ENCODE peak calls at places on chromosomes 7 and 10, in six cellular contexts. One of them, this sample, is unnamed.

GRCh38 chr10:23499317-23499716 is 60.4 kb downstream of the OTUD1 start:
- DNase-seq in ovary: no peak
- DNase-seq in upper lobe of left lung: no peak
- DNase-seq in IMR-90: no peak
- DNase-seq in body of pancreas: peak; percentile 8
- DNase-seq in uterus: no peak
- DNase-seq in this sample: peak; percentile 21

GRCh38 chr7:152735443-152736004 is 24.0 kb upstream of the ACTR3B start:
- DNase-seq in IMR-90: peak; percentile 11
- DNase-seq in body of pancreas: no peak
- DNase-seq in uterus: no peak
- DNase-seq in ovary: no peak
- DNase-seq in upper lobe of left lung: no peak
- DNase-seq in this sample: no peak

GRCh38 chr10:86085136-86085535 is 281.5 kb downstream of the GRID1 start:
- DNase-seq in body of pancreas: no peak
- DNase-seq in ovary: no peak
- DNase-seq in upper lobe of left lung: no peak
- DNase-seq in uterus: no peak
- DNase-seq in IMR-90: no peak
- DNase-seq in this sample: peak; percentile 60

GRCh38 chr10:5557799-5558771 is 33.3 kb downstream of the CALML3 start:
- DNase-seq in IMR-90: no peak
- DNase-seq in upper lobe of left lung: peak; percentile 15
- DNase-seq in ovary: peak; percentile 34
- DNase-seq in uterus: peak; percentile 12
- DNase-seq in body of pancreas: no peak
- DNase-seq in this sample: no peak

GRCh38 chr10:35565602-35566061 is 39.5 kb upstream of the GJD4 start:
- DNase-seq in uterus: no peak
- DNase-seq in upper lobe of left lung: no peak
- DNase-seq in body of pancreas: no peak
- DNase-seq in ovary: no peak
- DNase-seq in IMR-90: peak; percentile 71
- DNase-seq in this sample: no peak

GRCh38 chr10:125201791-125202622 is 41.6 kb upstream of the CTBP2 start:
- DNase-seq in upper lobe of left lung: no peak
- DNase-seq in body of pancreas: no peak
- DNase-seq in IMR-90: no peak
- DNase-seq in uterus: no peak
- DNase-seq in ovary: no peak
- DNase-seq in this sample: no peak

GRCh38 chr10:102300289-102300843 is 55.0 kb downstream of the GBF1 start:
- DNase-seq in IMR-90: peak; percentile 91
- DNase-seq in body of pancreas: no peak
- DNase-seq in uterus: no peak
- DNase-seq in ovary: no peak
- DNase-seq in upper lobe of left lung: no peak
- DNase-seq in this sample: no peak

GRCh38 chr10:100575781-100576635 is 40.3 kb downstream of the HIF1AN start:
- DNase-seq in uterus: no peak
- DNase-seq in upper lobe of left lung: no peak
- DNase-seq in ovary: no peak
- DNase-seq in IMR-90: no peak
- DNase-seq in body of pancreas: no peak
- DNase-seq in this sample: no peak

GRCh38 chr10:62632071-62632809 is 172.3 kb upstream of the ADO start:
- DNase-seq in ovary: no peak
- DNase-seq in IMR-90: no peak
- DNase-seq in upper lobe of left lung: peak; percentile 66
- DNase-seq in uterus: no peak
- DNase-seq in body of pancreas: peak; percentile 61
- DNase-seq in this sample: no peak

GRCh38 chr10:131900350-131901152 is at the start of gene PPP2R2D:
- DNase-seq in body of pancreas: peak; percentile 97
- DNase-seq in uterus: peak; percentile 93
- DNase-seq in ovary: peak; percentile 96
- DNase-seq in upper lobe of left lung: peak; percentile 96
- DNase-seq in IMR-90: peak; percentile 83
- DNase-seq in this sample: peak; percentile 99
- TF ChIP-seq POLR2A in body of pancreas: peak; percentile 84
- TF ChIP-seq POLR2A in uterus: peak; percentile 38
- TF ChIP-seq POLR2A in ovary: peak; percentile 50
- TF ChIP-seq POLR2A in upper lobe of left lung: peak; percentile 75
- TF ChIP-seq POLR2A in IMR-90: no peak
- TF ChIP-seq POLR2A in this sample: no peak

DNA sequence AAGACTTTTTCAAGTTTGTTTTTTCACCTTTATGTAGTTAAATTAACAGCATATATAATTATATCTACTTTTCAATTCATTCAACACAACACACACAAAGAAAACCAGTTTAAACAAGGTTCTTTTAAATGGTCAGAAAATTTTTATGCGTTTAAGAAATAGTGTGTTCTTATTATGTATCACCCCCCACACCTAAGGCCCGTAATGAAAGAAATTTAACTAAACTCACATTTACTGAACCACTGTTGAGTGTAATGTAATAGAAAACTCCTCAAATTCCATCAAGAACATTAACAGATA is 19.0 kb upstream of the ITGB8 start:
- DNase-seq in body of pancreas: no peak
- DNase-seq in upper lobe of left lung: no peak
- DNase-seq in IMR-90: no peak
- DNase-seq in uterus: no peak
- DNase-seq in ovary: no peak
- DNase-seq in this sample: no peak
- TF ChIP-seq CTCF in body of pancreas: no peak
- TF ChIP-seq CTCF in upper lobe of left lung: no peak
- TF ChIP-seq CTCF in IMR-90: no peak
- TF ChIP-seq CTCF in uterus: no peak
- TF ChIP-seq CTCF in ovary: no peak
- TF ChIP-seq CTCF in this sample: no peak

GRCh38 chr10:8052344-8052969 is 2.0 kb upstream of the GATA3 start:
- DNase-seq in uterus: no peak
- DNase-seq in IMR-90: no peak
- DNase-seq in upper lobe of left lung: no peak
- DNase-seq in ovary: no peak
- DNase-seq in body of pancreas: no peak
- DNase-seq in this sample: peak; percentile 81
- H3K4me3 ChIP-seq in uterus: no peak overlapping the region
- H3K4me3 ChIP-seq in IMR-90: no peak overlapping the region
- H3K4me3 ChIP-seq in upper lobe of left lung: no peak overlapping the region
- H3K4me3 ChIP-seq in ovary: no peak overlapping the region
- H3K4me3 ChIP-seq in body of pancreas: no peak overlapping the region
- H3K4me3 ChIP-seq in this sample: no peak overlapping the region

GRCh38 chr7:28083159-28083997 is 97.2 kb downstream of the JAZF1 start:
- DNase-seq in upper lobe of left lung: peak; percentile 63
- DNase-seq in ovary: no peak
- DNase-seq in body of pancreas: peak; percentile 37
- DNase-seq in uterus: no peak
- DNase-seq in IMR-90: peak; percentile 43
- DNase-seq in this sample: peak; percentile 59
- TF ChIP-seq POLR2A in upper lobe of left lung: no peak
- TF ChIP-seq POLR2A in ovary: no peak
- TF ChIP-seq POLR2A in body of pancreas: no peak
- TF ChIP-seq POLR2A in uterus: no peak
- TF ChIP-seq POLR2A in IMR-90: no peak
- TF ChIP-seq POLR2A in this sample: no peak

DNA sequence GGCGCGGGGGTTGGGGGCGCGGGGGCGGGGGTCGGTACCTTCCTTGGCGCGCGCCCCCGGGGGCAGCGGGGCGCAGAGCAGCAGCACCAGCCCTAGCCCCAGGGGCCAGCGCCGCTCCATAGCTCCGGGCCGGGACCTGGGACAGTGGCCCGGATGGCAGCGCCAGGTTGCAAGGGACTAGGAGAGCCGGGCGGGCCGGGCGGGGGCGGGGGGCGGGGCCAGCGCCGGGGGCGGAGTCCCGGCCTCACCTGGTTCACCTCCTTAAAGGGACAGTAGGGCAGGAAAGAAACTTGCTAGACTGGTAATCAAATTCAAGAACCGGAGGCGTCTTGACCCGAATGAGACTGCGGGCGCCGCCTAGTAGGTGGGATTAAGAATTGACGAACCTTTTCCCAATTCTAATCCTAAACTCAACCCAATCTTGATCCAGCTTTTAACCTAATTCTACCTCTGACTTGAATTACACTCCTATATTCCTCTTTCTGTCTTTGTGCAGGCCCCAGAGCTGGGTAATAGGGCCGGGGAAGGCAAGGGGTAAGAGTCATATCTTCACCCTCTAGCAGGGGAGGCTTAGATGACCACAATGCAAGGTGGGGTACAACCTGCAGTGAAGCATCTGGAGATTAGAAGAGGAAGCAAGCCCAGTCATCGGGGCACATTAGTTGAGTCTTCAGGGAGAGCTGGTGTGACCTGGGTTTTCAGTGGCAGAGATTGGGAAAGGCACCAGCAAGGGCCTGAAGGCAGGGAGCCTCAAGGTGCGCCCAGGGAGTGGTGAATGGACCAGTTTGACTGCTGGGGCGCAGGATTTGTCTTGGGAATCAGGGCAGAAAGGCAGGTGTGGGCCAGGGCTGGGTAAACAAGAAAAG is at the start of gene EPHA1:
- DNase-seq in body of pancreas: peak; percentile 86
- DNase-seq in upper lobe of left lung: peak; percentile 74
- DNase-seq in uterus: no peak
- DNase-seq in ovary: no peak
- DNase-seq in IMR-90: no peak
- DNase-seq in this sample: peak; percentile 83
- TF ChIP-seq CTCF in body of pancreas: peak; percentile 68
- TF ChIP-seq CTCF in upper lobe of left lung: no peak
- TF ChIP-seq CTCF in uterus: peak; percentile 39
- TF ChIP-seq CTCF in ovary: no peak
- TF ChIP-seq CTCF in IMR-90: peak; percentile 27
- TF ChIP-seq CTCF in this sample: no peak

DNA sequence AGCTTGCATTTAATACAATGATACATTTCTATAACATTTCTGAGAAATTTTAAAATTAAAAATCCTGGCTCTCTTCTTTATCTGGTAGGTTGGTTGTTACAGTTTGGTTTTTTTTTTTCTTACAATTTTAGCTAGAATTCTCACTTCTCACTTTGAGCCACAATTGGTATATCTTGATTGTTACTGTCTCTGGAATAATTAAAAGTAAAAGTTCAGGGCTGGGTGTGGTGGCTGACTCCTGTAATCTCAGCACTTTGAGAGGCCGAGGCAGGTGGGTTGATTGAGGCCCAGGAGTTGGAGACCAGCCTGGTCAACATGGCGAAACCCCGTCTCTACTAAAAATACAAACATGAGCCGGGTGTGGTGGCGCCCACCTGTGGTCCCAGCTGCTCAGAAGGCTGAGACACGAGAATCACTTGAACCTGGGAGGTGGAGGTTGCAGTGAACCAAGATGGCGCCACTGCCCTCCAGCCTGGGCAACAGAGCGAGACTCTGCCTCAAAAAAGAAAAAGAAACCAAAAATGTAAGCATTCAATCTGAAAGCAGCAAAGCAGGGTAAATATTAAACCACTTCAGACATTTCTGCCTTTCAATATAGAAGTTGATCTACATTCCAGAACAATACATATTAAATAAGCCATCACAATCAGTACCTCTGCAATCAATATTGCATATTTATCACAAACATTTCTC is 88.6 kb upstream of the PFKP start:
- DNase-seq in upper lobe of left lung: no peak
- DNase-seq in IMR-90: no peak
- DNase-seq in uterus: no peak
- DNase-seq in ovary: no peak
- DNase-seq in body of pancreas: no peak
- DNase-seq in this sample: no peak
- H3K4me3 ChIP-seq in upper lobe of left lung: no peak overlapping the region
- H3K4me3 ChIP-seq in IMR-90: no peak overlapping the region
- H3K4me3 ChIP-seq in uterus: no peak overlapping the region
- H3K4me3 ChIP-seq in ovary: no peak overlapping the region
- H3K4me3 ChIP-seq in body of pancreas: no peak overlapping the region
- H3K4me3 ChIP-seq in this sample: no peak overlapping the region

GRCh38 chr7:71718563-71718962 is 586.6 kb downstream of the GALNT17 start:
- DNase-seq in uterus: no peak
- DNase-seq in IMR-90: no peak
- DNase-seq in ovary: no peak
- DNase-seq in upper lobe of left lung: no peak
- DNase-seq in body of pancreas: no peak
- DNase-seq in this sample: peak; percentile 43
- TF ChIP-seq POLR2A in uterus: no peak
- TF ChIP-seq POLR2A in IMR-90: no peak
- TF ChIP-seq POLR2A in ovary: no peak
- TF ChIP-seq POLR2A in upper lobe of left lung: no peak
- TF ChIP-seq POLR2A in body of pancreas: no peak
- TF ChIP-seq POLR2A in this sample: no peak

This sample was measured in lower leg skin.